ENCODE peak calls at places on chromosomes 7 and 10, in six cellular contexts. L is astrocyte of the cerebellum, P is anterior cingulate cortex, Y is mesothelial cell of epicardium, V is lower leg skin, B is dorsolateral prefrontal cortex. O is an unnamed sample.
A peak's percentile ranks its signal among the peaks of the same experiment; 100 is the strongest.

GRCh38 chr10:119834188-119834587 is 38.5 kb downstream of the MCMBP start:
- DNase-seq in L (no peak), P (no peak), Y (no peak), V (no peak), B (no peak), O (no peak)

GRCh38 chr7:157434231-157434630 is 97.4 kb downstream of the DNAJB6 start:
- DNase-seq in L (no peak), P (no peak), Y (no peak), V (no peak), B (no peak), O (no peak)

GRCh38 chr7:35454575-35455385 is 200.9 kb upstream of the TBX20 start:
- DNase-seq in L (no peak), P (no peak), Y (no peak), V (no peak), B (no peak), O (no peak)

GRCh38 chr10:66880826-66881225 is 45.0 kb upstream of the LRRTM3 start:
- DNase-seq in L (no peak), P (no peak), Y (no peak), V (no peak), B (no peak), O (no peak)

GRCh38 chr7:74031403-74032190 is 3.6 kb downstream of the ELN start:
- DNase-seq in L (no peak), P (no peak), Y (no peak), V (no peak), B (no peak), O (no peak)

GRCh38 chr10:121975295-121976086 is 474 bp upstream of the NSMCE4A start:
- DNase-seq in L (no peak), P (no peak), Y (no peak), V (no peak), B (no peak), O (no peak)

GRCh38 chr10:3199488-3199887 is 26.9 kb upstream of the PITRM1 start:
- DNase-seq in L (no peak), P (no peak), Y (no peak), V (no peak), B (no peak), O (no peak)

GRCh38 chr7:120806669-120807068 is 51.3 kb downstream of the TSPAN12 start:
- DNase-seq in L (no peak), P (no peak), Y (no peak), V (no peak), B (no peak), O (no peak)

GRCh38 chr10:114284346-114285071 is 45.5 kb downstream of the VWA2 start:
- DNase-seq in L (no peak), P (no peak), Y (no peak), V (no peak), B (no peak), O (no peak)

GRCh38 chr10:69721690-69722310 is 79.9 kb upstream of the COL13A1 start:
- DNase-seq in L (no peak), P (no peak), Y (no peak), V (no peak), B (peak; percentile 27), O (no peak)

GRCh38 chr7:129684777-129685176 is 73.3 kb downstream of the NRF1 start:
- DNase-seq in L (no peak), P (no peak), Y (no peak), V (no peak), B (no peak), O (no peak)

GRCh38 chr7:32506266-32507054 is 11.2 kb downstream of the AVL9 start:
- DNase-seq in L (peak; percentile 47), P (no peak), Y (no peak), V (no peak), B (no peak), O (no peak)

GRCh38 chr10:51698473-51699063 is 827 bp downstream of the CSTF2T start:
- DNase-seq in L (no peak), P (no peak), Y (no peak), V (peak; percentile 30), B (no peak), O (no peak)

O was measured in stimulated activated effector memory CD8-positive, alpha-beta T cell treated with anti-CD3 and anti-CD28 coated beads, Interleukin-12 subunit alpha, Interleukin-12 subunit beta, amount 100 ng/mL, for 72 hours.